ENCODE peak calls at places on chromosome 21, in seven cellular contexts. P, E, F, L, I, O and U are unnamed samples.

GRCh38 chr21:28283652-28284490 is 708.8 kb downstream of the LTN1 start:
- DNase-seq in L (no peak), O (no peak), F (no peak), E (no peak), P (no peak), I (peak), U (no peak)

GRCh38 chr21:15309721-15310120 is 244.9 kb upstream of the NRIP1 start:
- DNase-seq in E (no peak), O (no peak), L (peak), I (no peak), P (no peak), F (peak), U (no peak)

GRCh38 chr21:22106720-22107410 is 1108.7 kb downstream of the NCAM2 start:
- DNase-seq in O (no peak), P (no peak), E (no peak), I (no peak), L (no peak), F (no peak), U (no peak)

GRCh38 chr21:15730484-15731242 is 881 bp downstream of the USP25 start:
- DNase-seq in O (no peak), L (no peak), I (no peak), F (no peak), E (no peak), P (no peak), U (no peak)

GRCh38 chr21:41045534-41046268 is 122.3 kb upstream of the BACE2 start:
- DNase-seq in I (no peak), L (no peak), E (peak), O (no peak), F (no peak), P (no peak), U (peak)

GRCh38 chr21:16116798-16117197 is 387.0 kb downstream of the USP25 start:
- DNase-seq in L (no peak), I (no peak), F (no peak), P (no peak), E (no peak), O (no peak), U (no peak)

GRCh38 chr21:21101911-21102310 is 103.7 kb downstream of the NCAM2 start:
- DNase-seq in O (no peak), L (no peak), E (peak), P (no peak), F (no peak), I (no peak), U (no peak)

GRCh38 chr21:34126269-34126668 is 52.9 kb downstream of the MRPS6 start:
- DNase-seq in I (peak), E (no peak), P (no peak), L (no peak), O (no peak), F (no peak), U (no peak)

GRCh38 chr21:33116669-33117267 is 46.8 kb downstream of the OLIG1 start:
- DNase-seq in F (no peak), O (no peak), L (no peak), E (no peak), P (no peak), I (no peak), U (no peak)

GRCh38 chr21:34022557-34023335 is 50.6 kb upstream of the MRPS6 start:
- DNase-seq in F (no peak), P (peak), O (no peak), L (no peak), E (peak), I (no peak), U (no peak)

GRCh38 chr21:35587841-35588390 is 472.4 kb downstream of the SETD4 start:
- DNase-seq in L (no peak), P (no peak), F (no peak), O (no peak), I (no peak), E (no peak), U (no peak)
- TF ChIP-seq CTCF in L (no peak), P (no peak), F (no peak), O (no peak), I (no peak), E (no peak), U (no peak)

GRCh38 chr21:32099812-32100416 is 178.9 kb downstream of the MIS18A start:
- DNase-seq in E (peak), F (no peak), P (no peak), I (no peak), L (no peak), O (no peak), U (no peak)
- TF ChIP-seq CTCF in E (peak), F (no peak), P (no peak), I (no peak), L (no peak), O (no peak), U (no peak)

DNA sequence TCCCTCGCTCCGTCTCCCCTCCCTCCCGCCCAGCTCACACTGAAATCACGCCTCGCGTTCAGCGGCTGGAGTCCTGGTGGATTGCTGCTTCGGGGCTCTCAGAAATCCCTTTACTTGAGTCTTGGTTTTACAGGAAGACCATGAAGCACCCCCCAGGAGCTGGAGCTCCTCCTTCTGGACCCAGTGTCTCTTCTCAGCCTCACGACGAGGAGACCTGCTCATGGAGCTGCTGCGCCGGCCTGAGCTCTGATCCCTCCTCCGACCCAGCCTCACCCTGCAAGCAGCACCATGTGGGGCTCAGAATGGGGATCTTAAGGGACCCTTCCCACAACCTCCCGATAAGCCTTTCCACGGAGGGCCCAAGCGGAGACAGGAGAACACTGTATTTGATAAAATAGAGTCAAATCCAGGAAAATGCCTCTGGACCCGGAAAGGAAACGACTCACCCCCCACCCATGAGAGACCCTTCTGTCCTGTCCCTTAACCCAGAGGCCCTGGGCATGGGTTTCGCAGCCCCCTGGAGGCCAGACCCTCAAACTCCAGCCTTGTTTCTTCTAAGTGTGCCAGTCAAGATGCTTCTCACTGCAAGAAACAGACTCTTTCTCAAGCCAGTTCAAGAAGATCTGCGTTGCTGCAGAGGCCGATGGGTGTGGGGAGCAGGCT is 26.0 kb downstream of the PDE9A start:
- DNase-seq in E (peak), F (no peak), P (no peak), L (no peak), I (no peak), O (no peak), U (no peak)
- TF ChIP-seq CTCF in E (peak), F (no peak), P (no peak), L (no peak), I (no peak), O (no peak), U (no peak)

DNA sequence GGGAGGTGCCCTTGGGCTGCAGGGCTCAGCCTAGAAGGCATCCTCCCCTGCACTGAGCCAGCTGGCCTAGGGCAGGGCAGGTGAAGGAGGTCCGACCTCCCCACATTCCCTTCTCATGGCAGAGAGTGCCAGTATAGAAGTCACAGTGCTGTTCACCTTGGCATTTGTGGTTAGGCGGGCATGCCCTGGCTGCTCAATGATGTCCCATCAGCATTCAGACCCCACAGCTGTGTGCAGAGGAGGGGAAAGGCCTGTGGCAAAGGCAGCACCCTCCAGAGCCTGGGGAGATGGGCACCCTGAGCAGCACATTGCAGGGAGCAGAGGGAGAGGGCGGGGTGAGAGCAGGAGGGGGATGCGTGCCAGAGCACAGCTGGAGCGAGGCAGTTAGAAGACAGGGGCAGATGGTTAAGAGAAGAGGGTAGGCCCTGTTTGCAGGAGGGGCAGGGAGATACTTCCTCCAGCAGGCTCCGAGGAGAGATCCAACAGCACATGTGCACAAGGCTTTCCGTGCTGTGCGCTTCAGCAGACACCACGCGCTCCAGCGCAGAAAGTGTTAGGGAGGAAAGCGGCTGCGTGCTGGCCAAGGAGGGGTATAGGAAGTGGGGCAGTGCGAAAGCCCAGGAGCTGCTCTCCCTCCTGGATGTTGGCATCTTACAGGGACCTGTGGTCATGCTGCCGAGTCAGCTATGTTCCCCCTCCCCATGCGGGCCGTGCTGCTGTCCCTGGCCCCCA is 43.7 kb upstream of the COL6A1 start:
- DNase-seq in L (no peak), E (no peak), F (no peak), O (no peak), P (no peak), I (no peak), U (no peak)
- TF ChIP-seq CTCF in L (no peak), E (no peak), F (no peak), O (no peak), P (no peak), I (no peak), U (no peak)

DNA sequence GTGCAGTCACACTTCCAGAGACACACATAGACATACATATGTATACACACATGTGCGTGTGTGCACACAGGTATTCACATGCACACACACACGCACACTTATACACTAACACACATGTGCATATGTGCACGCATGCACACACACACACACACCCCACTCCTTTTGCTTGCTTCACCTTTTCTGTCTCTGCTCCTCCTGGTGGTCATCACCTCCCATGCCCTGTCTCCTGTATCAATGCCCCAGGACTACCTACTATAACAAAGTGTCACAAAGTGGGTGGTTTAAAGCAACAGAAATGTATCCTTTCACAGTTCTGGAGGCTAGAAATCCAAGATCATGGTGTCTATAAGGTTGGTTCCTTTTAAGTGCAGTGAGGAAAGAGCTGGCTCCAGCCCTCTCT is 27.4 kb downstream of the ETS2 start:
- DNase-seq in P (no peak), F (no peak), E (peak), L (no peak), I (no peak), O (no peak), U (no peak)
- TF ChIP-seq CTCF in P (no peak), F (no peak), E (peak), L (no peak), I (no peak), O (no peak), U (no peak)

GRCh38 chr21:39531777-39532333 is 80.1 kb downstream of the SH3BGR start:
- DNase-seq in I (no peak), E (no peak), P (no peak), L (no peak), O (no peak), F (no peak), U (no peak)
- TF ChIP-seq CTCF in I (no peak), E (no peak), P (no peak), L (no peak), O (no peak), F (no peak), U (no peak)

GRCh38 chr21:44383216-44383615 is 29.8 kb downstream of the TRPM2 start:
- DNase-seq in I (no peak), L (no peak), P (no peak), F (no peak), O (no peak), E (no peak), U (no peak)
- TF ChIP-seq CTCF in I (no peak), L (no peak), P (no peak), F (no peak), O (no peak), E (no peak), U (no peak)

DNA sequence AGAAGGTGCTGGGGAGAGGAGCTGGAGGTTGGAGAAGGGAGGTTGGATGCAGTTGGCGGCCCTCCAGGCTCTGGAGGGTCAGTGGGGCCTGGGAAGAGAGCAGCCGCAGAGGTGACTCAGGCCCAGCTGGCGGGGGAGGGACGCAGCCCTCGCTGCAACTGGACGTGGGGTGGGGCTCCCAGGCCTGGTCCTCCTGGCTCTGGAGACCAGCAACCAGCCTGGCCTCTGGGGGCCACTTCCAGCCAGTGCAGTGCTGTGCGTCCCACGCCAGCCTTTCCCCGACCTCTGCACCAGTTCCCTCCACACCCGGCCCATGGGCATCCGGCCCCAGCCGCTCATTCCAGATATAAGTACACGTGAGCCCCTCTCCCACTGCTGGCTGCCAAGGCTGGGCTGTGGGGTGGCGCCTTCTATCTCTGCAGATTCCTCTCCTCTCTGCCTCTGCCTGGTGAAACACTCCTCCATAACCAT is 38.0 kb upstream of the COL18A1 start:
- DNase-seq in O (peak), I (no peak), F (no peak), E (peak), P (no peak), L (peak), U (no peak)
- TF ChIP-seq CTCF in O (no peak), I (no peak), F (no peak), E (no peak), P (no peak), L (no peak), U (no peak)

GRCh38 chr21:31498985-31499384 is 154.9 kb upstream of the TIAM1 start:
- DNase-seq in E (no peak), I (no peak), F (no peak), L (no peak), P (no peak), O (no peak), U (no peak)
- TF ChIP-seq CTCF in E (peak), I (no peak), F (no peak), L (no peak), P (no peak), O (no peak), U (no peak)